ENCODE peak calls at places on chromosomes 12 and 14, in five cellular contexts. B is transverse colon, S is HCT116, F is WERI-Rb-1, M is mammary epithelial cell. W is an unnamed sample.

GRCh38 chr12:14961466-14962155 is at the start of gene ARHGDIB:
- DNase-seq in B (peak), S (no peak), F (no peak), M (no peak), W (peak)

GRCh38 chr14:104827173-104828055 is 26.5 kb downstream of the ZBTB42 start:
- DNase-seq in B (peak), S (peak), F (peak), M (peak), W (no peak)

GRCh38 chr14:64997108-64997794 is 10.6 kb downstream of the FNTB start:
- DNase-seq in B (no peak), S (no peak), F (no peak), M (peak), W (peak)

GRCh38 chr12:70449074-70449757 is 83.1 kb downstream of the KCNMB4 start:
- DNase-seq in B (no peak), S (peak), F (no peak), M (peak), W (peak)

GRCh38 chr14:85528080-85528881 is 1.7 kb upstream of the FLRT2 start:
- DNase-seq in B (no peak), S (no peak), F (peak), M (peak), W (peak)

GRCh38 chr12:106090586-106091411 is 48.0 kb downstream of the NUAK1 start:
- DNase-seq in B (no peak), S (no peak), F (no peak), M (peak), W (no peak)

GRCh38 chr14:61372842-61373555 is 51.6 kb downstream of the PRKCH start:
- DNase-seq in B (no peak), S (no peak), F (no peak), M (no peak), W (no peak)

GRCh38 chr12:2094597-2094996 is 41.8 kb downstream of the CACNA1C start:
- DNase-seq in B (no peak), S (no peak), F (no peak), M (no peak), W (no peak)

GRCh38 chr12:4011597-4011996 is 138.4 kb upstream of the PARP11 start:
- DNase-seq in B (no peak), S (no peak), F (no peak), M (peak), W (peak)
- H3K27ac ChIP-seq in B (no peak), S (no peak), F (no peak), M (peak), W (peak)

GRCh38 chr12:88469136-88469535 is 111.1 kb downstream of the KITLG start:
- DNase-seq in B (no peak), S (no peak), F (no peak), M (no peak), W (no peak)
- H3K27ac ChIP-seq in B (no peak), S (no peak), F (no peak), M (no peak), W (no peak)

GRCh38 chr12:9798008-9798619 is 29.2 kb upstream of the KLRF1 start:
- DNase-seq in B (peak), S (peak), F (peak), M (peak), W (peak)

GRCh38 chr12:9794484-9795063 is 32.7 kb upstream of the KLRF1 start:
- DNase-seq in B (no peak), S (no peak), F (no peak), M (no peak), W (no peak)

GRCh38 chr12:9795945-9796344 is 31.3 kb upstream of the KLRF1 start:
- DNase-seq in B (no peak), S (no peak), F (no peak), M (no peak), W (no peak)

GRCh38 chr12:9796916-9797315 is 30.4 kb upstream of the KLRF1 start:
- DNase-seq in B (no peak), S (no peak), F (no peak), M (no peak), W (no peak)

DNA sequence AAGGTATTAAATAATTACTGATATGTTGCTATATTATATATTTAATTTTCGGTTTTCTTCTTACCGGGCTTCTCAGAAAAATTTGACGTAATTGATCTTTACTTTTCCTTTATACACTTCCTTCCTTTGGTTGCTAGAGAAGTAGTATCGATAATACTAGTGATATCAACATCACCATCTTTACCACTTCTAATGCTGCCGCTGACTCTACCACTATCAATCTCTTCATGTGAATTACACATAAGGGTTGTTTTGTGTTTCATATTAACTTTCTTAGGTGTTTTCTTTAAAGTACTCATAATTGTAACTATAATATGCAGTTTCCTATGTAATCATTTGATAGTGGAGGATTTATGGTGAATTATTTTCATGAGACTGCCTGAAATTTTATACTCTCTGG is 30.9 kb upstream of the KLRF1 start:
- DNase-seq in B (no peak), S (no peak), F (no peak), M (no peak), W (no peak)
- H3K27ac ChIP-seq in B (peak), S (no peak), F (no peak), M (no peak), W (no peak)

GRCh38 chr12:109722022-109722752 is 8.6 kb downstream of the FAM222A start:
- DNase-seq in B (no peak), S (no peak), F (no peak), M (no peak), W (no peak)
- H3K27ac ChIP-seq in B (no peak), S (no peak), F (no peak), M (no peak), W (no peak)

DNA sequence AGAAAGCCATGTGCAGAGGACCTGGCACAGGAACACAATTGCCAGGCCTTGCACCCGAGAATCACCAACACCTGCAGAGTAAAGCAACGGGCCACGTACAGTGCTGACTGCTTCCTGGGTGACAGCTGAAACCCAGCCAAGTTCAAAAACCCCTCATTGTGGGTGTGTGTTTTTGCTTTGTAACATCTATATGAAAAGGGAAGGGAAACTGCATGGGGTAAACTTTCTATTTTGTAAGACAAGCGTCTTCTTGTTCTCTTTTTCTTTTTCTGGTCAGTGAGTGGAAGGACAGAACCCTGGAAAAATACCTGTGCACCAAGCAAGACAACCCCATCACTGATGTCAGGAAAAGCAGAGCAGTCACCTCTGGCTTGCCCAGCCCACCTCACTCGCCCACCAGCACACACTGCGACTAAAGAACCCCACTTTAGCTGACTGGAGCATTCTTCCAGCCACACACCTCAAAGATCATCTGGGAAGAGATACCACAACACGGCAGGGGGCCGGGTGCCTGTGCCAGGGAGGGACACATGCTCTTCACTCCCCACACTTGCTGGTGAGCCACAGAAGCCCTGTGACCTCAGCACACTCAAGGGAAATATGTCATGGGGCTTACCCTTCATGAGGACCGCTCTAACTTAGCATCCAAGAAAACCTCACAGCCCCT is 172.3 kb downstream of the NDUFA12 start:
- DNase-seq in B (peak), S (no peak), F (no peak), M (no peak), W (no peak)
- H3K27ac ChIP-seq in B (peak), S (no peak), F (no peak), M (no peak), W (no peak)

GRCh38 chr12:113068312-113068935 is 11.9 kb downstream of the DTX1 start:
- DNase-seq in B (no peak), S (no peak), F (no peak), M (no peak), W (no peak)
- H3K27ac ChIP-seq in B (no peak), S (no peak), F (no peak), M (no peak), W (no peak)

DNA sequence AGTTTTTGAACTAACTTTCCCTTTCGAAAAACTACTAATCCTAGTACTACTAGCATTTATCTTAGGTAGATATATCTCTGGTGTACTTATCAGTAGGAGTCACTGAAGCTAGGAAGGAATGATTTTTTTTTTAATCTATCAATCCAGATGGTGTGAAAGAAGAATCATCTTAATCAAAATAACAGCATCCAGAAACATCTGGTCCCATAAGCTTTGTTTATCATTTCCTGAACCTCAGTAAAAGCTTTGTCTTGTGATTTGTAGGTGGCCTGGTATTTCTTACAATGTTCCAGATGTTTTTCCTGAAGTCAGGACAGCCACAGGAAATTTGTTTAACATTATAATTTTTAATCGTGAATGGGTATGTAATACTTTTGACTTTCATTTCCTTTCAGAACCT is 28.0 kb upstream of the LUM start:
- DNase-seq in B (no peak), S (no peak), F (no peak), M (no peak), W (no peak)
- H3K27ac ChIP-seq in B (peak), S (no peak), F (no peak), M (no peak), W (no peak)